ENCODE peak calls at places on chromosome X, in ten cellular contexts. Y is epithelial cell of esophagus; H is cardiac fibroblast; T is IMR-90; O is mucosa of descending colon; C is ovary; E is tibial nerve; J is CD8-positive, alpha-beta T cell; W is fibroblast of the aortic adventitia; X is left ventricle myocardium inferior. Z is an unnamed sample.

GRCh38 chrX:129606918-129607317 is 47.8 kb downstream of the APLN start:
- DNase-seq in E (peak; percentile 70), H (peak; percentile 62), Y (peak; percentile 48), C (peak; percentile 57), J (peak; percentile 9), X (no peak), W (peak; percentile 68), T (peak; percentile 36), O (peak; percentile 36), Z (peak; percentile 70)

GRCh38 chrX:71493111-71493613 is 39.7 kb upstream of the OGT start:
- DNase-seq in E (peak; percentile 69), X (no peak), O (peak; percentile 23), Y (peak; percentile 30), T (no peak), C (peak; percentile 28), W (peak; percentile 64), H (no peak), J (no peak), Z (peak; percentile 64)

GRCh38 chrX:16828126-16828908 is 41.8 kb downstream of the RBBP7 start:
- DNase-seq in O (no peak), C (no peak), H (peak; percentile 88), T (peak; percentile 91), E (peak; percentile 81), X (no peak), J (no peak), W (peak; percentile 96), Y (peak; percentile 60), Z (no peak)

GRCh38 chrX:47623540-47624027 is 3.9 kb upstream of the SYN1 start:
- DNase-seq in C (peak; percentile 54), E (no peak), T (peak; percentile 76), X (peak; percentile 29), W (peak; percentile 63), Y (peak; percentile 67), J (no peak), O (peak; percentile 42), H (peak; percentile 73), Z (no peak)

GRCh38 chrX:107677501-107677901 is 49.2 kb downstream of the PRPS1 start:
- DNase-seq in C (no peak), E (no peak), W (no peak), H (peak; percentile 49), J (no peak), Y (peak; percentile 18), X (no peak), T (no peak), O (no peak), Z (peak; percentile 70)

GRCh38 chrX:10254746-10255145 is 98.0 kb downstream of the CLCN4 start:
- DNase-seq in O (no peak), E (no peak), W (peak; percentile 8), X (no peak), T (no peak), J (no peak), Y (peak; percentile 52), H (peak; percentile 28), C (no peak), Z (no peak)

GRCh38 chrX:72094894-72095293 is 36.8 kb downstream of the RTL5 start:
- DNase-seq in C (no peak), T (peak; percentile 12), X (peak; percentile 52), E (no peak), Y (no peak), J (peak; percentile 42), O (no peak), W (peak; percentile 37), H (peak; percentile 12), Z (no peak)

GRCh38 chrX:104513162-104513561 is 52.8 kb upstream of the IL1RAPL2 start:
- DNase-seq in X (no peak), O (no peak), C (no peak), E (no peak), Y (no peak), H (no peak), J (no peak), T (no peak), W (no peak), Z (no peak)

GRCh38 chrX:54808109-54808604 is 612 bp downstream of the MAGED2 start:
- DNase-seq in C (peak; percentile 87), O (peak; percentile 69), W (no peak), T (no peak), E (peak; percentile 73), H (no peak), X (peak; percentile 76), J (peak; percentile 10), Y (peak; percentile 8), Z (peak; percentile 78)

GRCh38 chrX:111431007-111431406 is 19.0 kb upstream of the DCX start:
- DNase-seq in T (no peak), X (no peak), H (no peak), O (no peak), Y (peak; percentile 19), W (no peak), C (no peak), E (no peak), J (no peak), Z (no peak)

GRCh38 chrX:153537080-153537479 is 19.6 kb downstream of the ATP2B3 start:
- DNase-seq in T (no peak), H (no peak), X (no peak), W (no peak), Y (no peak), O (no peak), J (no peak), E (no peak), C (no peak), Z (no peak)
- H3K4me3 ChIP-seq in T (no peak overlapping the region), H (no peak overlapping the region), X (no peak overlapping the region), W (no peak overlapping the region), Y (no peak overlapping the region), O (no peak overlapping the region), J (no peak overlapping the region), E (no peak overlapping the region), C (no peak overlapping the region), Z (no peak overlapping the region)

GRCh38 chrX:38806875-38807601 is 5.8 kb downstream of the MID1IP1 start:
- DNase-seq in J (no peak), H (no peak), T (no peak), E (no peak), C (no peak), O (no peak), X (no peak), Y (no peak), W (no peak), Z (no peak)
- H3K4me3 ChIP-seq in J (peak overlapping the region; percentile 84), H (no peak overlapping the region), T (peak overlapping the region; percentile 9), E (peak overlapping the region; percentile 11), C (no peak overlapping the region), O (no peak overlapping the region), X (peak overlapping the region; percentile 82), Y (no peak overlapping the region), W (peak overlapping the region; percentile 79), Z (peak overlapping the region; percentile 78)

GRCh38 chrX:137430301-137430700 is 135.6 kb upstream of the ZIC3 start:
- DNase-seq in T (no peak), E (no peak), W (no peak), X (no peak), C (no peak), Y (no peak), O (no peak), J (no peak), H (no peak), Z (no peak)
- H3K4me3 ChIP-seq in T (no peak overlapping the region), E (no peak overlapping the region), W (no peak overlapping the region), X (no peak overlapping the region), C (no peak overlapping the region), Y (no peak overlapping the region), O (no peak overlapping the region), J (no peak overlapping the region), H (no peak overlapping the region), Z (no peak overlapping the region)

GRCh38 chrX:113759422-113759821 is 824.5 kb upstream of the HTR2C start:
- DNase-seq in E (no peak), T (no peak), W (no peak), H (no peak), O (no peak), C (no peak), J (no peak), X (no peak), Y (no peak), Z (no peak)
- H3K4me3 ChIP-seq in E (no peak overlapping the region), T (no peak overlapping the region), W (no peak overlapping the region), H (no peak overlapping the region), O (no peak overlapping the region), C (no peak overlapping the region), J (no peak overlapping the region), X (no peak overlapping the region), Y (no peak overlapping the region), Z (no peak overlapping the region)

DNA sequence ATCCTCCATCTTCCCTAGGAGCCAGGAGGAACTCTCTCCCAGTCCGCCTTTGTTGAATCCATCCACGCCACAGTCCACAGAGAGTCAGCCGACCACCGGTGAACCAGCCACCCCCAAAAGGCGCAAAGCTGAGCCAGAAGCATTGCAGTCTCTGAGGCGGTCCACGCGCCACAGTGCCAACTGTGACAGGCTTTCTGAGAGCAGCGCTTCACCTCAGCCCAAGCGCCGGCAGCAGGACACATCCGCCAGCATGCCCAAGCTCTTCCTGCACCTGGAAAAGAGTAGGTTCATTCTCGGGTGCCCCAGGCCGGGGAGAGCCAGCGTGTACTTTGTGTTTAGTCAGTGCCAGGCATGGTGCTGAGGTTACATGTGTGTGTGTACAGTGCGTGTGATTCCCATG is 7.4 kb downstream of the MSL3 start:
- DNase-seq in W (no peak), J (no peak), O (no peak), Y (no peak), E (no peak), C (no peak), H (no peak), X (no peak), T (no peak), Z (no peak)
- H3K4me3 ChIP-seq in W (no peak overlapping the region), J (peak overlapping the region; percentile 28), O (no peak overlapping the region), Y (no peak overlapping the region), E (no peak overlapping the region), C (no peak overlapping the region), H (no peak overlapping the region), X (no peak overlapping the region), T (no peak overlapping the region), Z (no peak overlapping the region)

GRCh38 chrX:131830400-131831184 is 192.5 kb upstream of the STK26 start:
- DNase-seq in T (peak; percentile 69), H (peak; percentile 88), J (no peak), O (no peak), Y (peak; percentile 79), W (peak; percentile 88), E (peak; percentile 76), X (peak; percentile 40), C (peak; percentile 71), Z (peak; percentile 84)

GRCh38 chrX:131827935-131828334 is 195.2 kb upstream of the STK26 start:
- DNase-seq in O (no peak), Y (peak; percentile 39), C (no peak), X (no peak), J (no peak), W (peak; percentile 35), H (peak; percentile 43), T (no peak), E (no peak), Z (no peak)

GRCh38 chrX:131826572-131826971 is 196.5 kb upstream of the STK26 start:
- DNase-seq in J (no peak), C (no peak), X (no peak), W (no peak), E (no peak), T (no peak), O (no peak), H (no peak), Y (no peak), Z (no peak)

GRCh38 chrX:131831185-131831520 is 191.9 kb upstream of the STK26 start:
- DNase-seq in C (no peak), O (no peak), X (no peak), T (peak; percentile 3), E (no peak), J (no peak), Y (no peak), H (no peak), W (no peak), Z (no peak)

GRCh38 chrX:131828482-131828881 is 194.6 kb upstream of the STK26 start:
- DNase-seq in J (no peak), C (no peak), W (no peak), E (no peak), Y (no peak), T (no peak), H (no peak), X (no peak), O (no peak), Z (no peak)
- H3K4me3 ChIP-seq in J (no peak overlapping the region), C (no peak overlapping the region), W (no peak overlapping the region), E (no peak overlapping the region), Y (peak overlapping the region; percentile 21), T (no peak overlapping the region), H (no peak overlapping the region), X (no peak overlapping the region), O (no peak overlapping the region), Z (no peak overlapping the region)

Z was measured in ascending aorta.